ENCODE peak calls at places on chromosomes 16 and 17, in seven cellular contexts. V is K562, B is AG09309, I is T-cell, E is IMR-90, R is HFF-Myc, F is lung microvascular endothelial cell. Y is an unnamed sample.
A peak's percentile ranks its signal among the peaks of the same experiment; 100 is the strongest.

GRCh38 chr16:85570735-85571562 is 42.2 kb upstream of the GSE1 start:
- DNase-seq in V (peak; percentile 84), B (no peak), I (no peak), E (no peak), R (no peak), F (no peak), Y (no peak)

GRCh38 chr16:78648517-78648916 is 549.1 kb downstream of the WWOX start:
- DNase-seq in V (no peak), B (no peak), I (no peak), E (no peak), R (no peak), F (peak; percentile 76), Y (no peak)

GRCh38 chr17:57296231-57296630 is 39.9 kb downstream of the MSI2 start:
- DNase-seq in V (no peak), B (no peak), I (no peak), E (no peak), R (no peak), F (no peak), Y (no peak)

GRCh38 chr17:32015245-32016013 is 8.2 kb downstream of the LRRC37B start:
- DNase-seq in V (no peak), B (no peak), I (no peak), E (peak; percentile 33), R (no peak), F (no peak), Y (no peak)

GRCh38 chr16:56340864-56341365 is 84.4 kb downstream of the AMFR start:
- DNase-seq in V (no peak), B (no peak), I (no peak), E (no peak), R (no peak), F (no peak), Y (no peak)

GRCh38 chr16:79372504-79373184 is 227.9 kb downstream of the MAF start:
- DNase-seq in V (no peak), B (no peak), I (no peak), E (no peak), R (no peak), F (no peak), Y (no peak)

GRCh38 chr17:38598536-38598935 is 7.2 kb downstream of the SRCIN1 start:
- DNase-seq in V (peak; percentile 90), B (no peak), I (no peak), E (peak; percentile 57), R (peak; percentile 25), F (peak; percentile 63), Y (peak; percentile 82)

GRCh38 chr17:69141802-69142472 is at the start of gene ABCA6:
- DNase-seq in V (no peak), B (peak; percentile 5), I (no peak), E (no peak), R (no peak), F (peak; percentile 53), Y (no peak)

GRCh38 chr17:56023851-56024250 is 129.4 kb upstream of the ANKFN1 start:
- DNase-seq in V (no peak), B (no peak), I (no peak), E (no peak), R (no peak), F (no peak), Y (no peak)

GRCh38 chr16:10453159-10453510 is 67.3 kb downstream of the ATF7IP2 start:
- DNase-seq in V (no peak), B (no peak), I (no peak), E (no peak), R (no peak), F (no peak), Y (no peak)

GRCh38 chr17:10605221-10605783 is 51.8 kb downstream of the MYH3 start:
- DNase-seq in V (no peak), B (no peak), I (no peak), E (no peak), R (no peak), F (no peak), Y (no peak)

GRCh38 chr16:69711115-69711740 is 15.1 kb downstream of the NQO1 start:
- DNase-seq in V (no peak), B (peak; percentile 46), I (no peak), E (peak; percentile 81), R (peak; percentile 45), F (no peak), Y (no peak)

GRCh38 chr16:30187971-30188561 is 4.7 kb downstream of the CORO1A start:
- DNase-seq in V (no peak), B (no peak), I (no peak), E (no peak), R (no peak), F (no peak), Y (no peak)

GRCh38 chr17:74212262-74212912 is 984 bp upstream of the TTYH2 start:
- DNase-seq in V (peak; percentile 43), B (no peak), I (peak; percentile 23), E (no peak), R (no peak), F (no peak), Y (no peak)

GRCh38 chr17:8101721-8102120 is 14.2 kb upstream of the ALOX12B start:
- DNase-seq in V (no peak), B (no peak), I (no peak), E (no peak), R (no peak), F (no peak), Y (no peak)

GRCh38 chr16:68283840-68284595 is 19.7 kb downstream of the SLC7A6 start:
- DNase-seq in V (no peak), B (no peak), I (peak; percentile 26), E (no peak), R (no peak), F (no peak), Y (no peak)

GRCh38 chr16:89320717-89321501 is 103.4 kb downstream of the ZNF778 start:
- DNase-seq in V (peak; percentile 92), B (no peak), I (no peak), E (peak; percentile 61), R (no peak), F (no peak), Y (no peak)

GRCh38 chr16:83402969-83403368 is 404.8 kb upstream of the HSBP1 start:
- DNase-seq in V (no peak), B (no peak), I (no peak), E (peak; percentile 54), R (no peak), F (peak; percentile 21), Y (no peak)

GRCh38 chr16:78075800-78076199 is 23.7 kb upstream of the WWOX start:
- DNase-seq in V (no peak), B (no peak), I (no peak), E (no peak), R (no peak), F (no peak), Y (no peak)

GRCh38 chr16:914453-914852 is 56.3 kb downstream of the LMF1 start:
- DNase-seq in V (no peak), B (no peak), I (no peak), E (peak; percentile 23), R (no peak), F (peak; percentile 16), Y (no peak)

GRCh38 chr16:80899804-80900592 is 95.6 kb upstream of the CDYL2 start:
- DNase-seq in V (no peak), B (peak; percentile 64), I (no peak), E (peak; percentile 76), R (peak; percentile 11), F (peak; percentile 93), Y (peak; percentile 40)

GRCh38 chr16:50235581-50235980 is 30.8 kb upstream of the ADCY7 start:
- DNase-seq in V (no peak), B (no peak), I (no peak), E (no peak), R (no peak), F (no peak), Y (no peak)

GRCh38 chr16:53518550-53519416 is 15.8 kb upstream of the AKTIP start:
- DNase-seq in V (no peak), B (no peak), I (peak; percentile 68), E (peak; percentile 54), R (peak; percentile 69), F (peak; percentile 70), Y (no peak)

GRCh38 chr17:50466371-50467113 is 2.1 kb downstream of the CHAD start:
- DNase-seq in V (no peak), B (no peak), I (no peak), E (no peak), R (no peak), F (no peak), Y (no peak)

GRCh38 chr16:78669994-78670393 is 570.5 kb downstream of the WWOX start:
- DNase-seq in V (no peak), B (no peak), I (no peak), E (no peak), R (no peak), F (peak; percentile 81), Y (no peak)

GRCh38 chr16:67236551-67237395 is 9.8 kb downstream of the TMEM208 start:
- DNase-seq in V (peak; percentile 98), B (no peak), I (peak; percentile 43), E (peak; percentile 31), R (no peak), F (peak; percentile 72), Y (no peak)

GRCh38 chr16:59356709-59357108 is 622.6 kb upstream of the GOT2 start:
- DNase-seq in V (peak; percentile 46), B (no peak), I (no peak), E (no peak), R (no peak), F (no peak), Y (no peak)

GRCh38 chr17:18124346-18125126 is 16.0 kb downstream of the MYO15A start:
- DNase-seq in V (peak; percentile 32), B (no peak), I (no peak), E (peak; percentile 11), R (no peak), F (no peak), Y (no peak)

GRCh38 chr17:11853321-11854151 is 143.7 kb downstream of the ZNF18 start:
- DNase-seq in V (no peak), B (no peak), I (no peak), E (no peak), R (no peak), F (no peak), Y (no peak)

GRCh38 chr16:1332618-1333148 is 762 bp upstream of the BAIAP3 start:
- DNase-seq in V (no peak), B (no peak), I (no peak), E (no peak), R (no peak), F (no peak), Y (no peak)

GRCh38 chr17:59623151-59623550 is 3.5 kb downstream of the CLTC start:
- DNase-seq in V (no peak), B (no peak), I (no peak), E (no peak), R (no peak), F (no peak), Y (no peak)

GRCh38 chr17:78624461-78625216 is 47.4 kb upstream of the DNAH17 start:
- DNase-seq in V (no peak), B (no peak), I (no peak), E (no peak), R (no peak), F (no peak), Y (no peak)

GRCh38 chr17:41797377-41797776 is 10.9 kb upstream of the JUP start:
- DNase-seq in V (no peak), B (no peak), I (no peak), E (no peak), R (no peak), F (no peak), Y (no peak)

GRCh38 chr17:81222906-81223757 is at the start of gene CEP131:
- DNase-seq in V (peak; percentile 98), B (peak; percentile 90), I (peak; percentile 100), E (peak; percentile 97), R (peak; percentile 90), F (peak; percentile 99), Y (peak; percentile 56)

GRCh38 chr16:67449739-67450138 is 18.8 kb downstream of the HSD11B2 start:
- DNase-seq in V (no peak), B (no peak), I (no peak), E (no peak), R (no peak), F (no peak), Y (no peak)

GRCh38 chr17:59425085-59425901 is 93.8 kb downstream of the YPEL2 start:
- DNase-seq in V (no peak), B (no peak), I (no peak), E (peak; percentile 57), R (no peak), F (peak; percentile 37), Y (no peak)

GRCh38 chr17:17063546-17064122 is 21.4 kb downstream of the MPRIP start:
- DNase-seq in V (no peak), B (no peak), I (no peak), E (no peak), R (no peak), F (no peak), Y (no peak)

GRCh38 chr16:51971184-51971583 is 575.8 kb downstream of the TOX3 start:
- DNase-seq in V (no peak), B (no peak), I (no peak), E (peak; percentile 52), R (no peak), F (peak; percentile 26), Y (no peak)